ENCODE peak calls at places on chromosome 13, in ten cellular contexts. P is H1, W is breast epithelium, H is sigmoid colon, S is spleen, B is suprapubic skin, D is K562, J is GM12878, T is transverse colon, G is stomach. M is an unnamed sample.
A peak's percentile ranks its signal among the peaks of the same experiment; 100 is the strongest.

GRCh38 chr13:101576977-101577376 is 124.5 kb downstream of the ITGBL1 start:
- DNase-seq in W (no peak), D (no peak), P (no peak), H (no peak), B (no peak), T (no peak), J (no peak), S (no peak), G (no peak), M (no peak)

GRCh38 chr13:36038785-36039415 is 92.3 kb downstream of the DCLK1 start:
- DNase-seq in B (no peak), P (no peak), H (no peak), J (no peak), T (no peak), W (no peak), D (no peak), S (no peak), G (no peak), M (no peak)

GRCh38 chr13:51958217-51958547 is 53.1 kb downstream of the ATP7B start:
- DNase-seq in P (no peak), W (no peak), J (no peak), G (peak; percentile 76), H (no peak), T (peak; percentile 85), D (no peak), S (no peak), B (no peak), M (no peak)

GRCh38 chr13:91468301-91468700 is 69.9 kb downstream of the GPC5 start:
- DNase-seq in J (no peak), T (no peak), H (no peak), D (no peak), S (no peak), B (no peak), G (no peak), P (no peak), W (no peak), M (no peak)

GRCh38 chr13:100722517-100722916 is 47.9 kb upstream of the TMTC4 start:
- DNase-seq in W (no peak), T (no peak), B (no peak), H (no peak), G (no peak), P (no peak), D (no peak), S (no peak), J (no peak), M (no peak)

GRCh38 chr13:94073006-94073744 is 406.3 kb downstream of the DCT start:
- DNase-seq in G (no peak), H (no peak), T (no peak), B (no peak), P (no peak), W (no peak), D (no peak), J (no peak), S (no peak), M (no peak)

GRCh38 chr13:112968380-112968909 is 569 bp upstream of the MCF2L start:
- DNase-seq in H (peak; percentile 64), W (peak; percentile 69), P (no peak), G (peak; percentile 79), B (peak; percentile 76), J (no peak), T (peak; percentile 70), D (no peak), S (peak; percentile 87), M (no peak)

GRCh38 chr13:80551650-80552497 is 210.9 kb upstream of the SPRY2 start:
- DNase-seq in W (no peak), J (no peak), G (no peak), P (no peak), S (no peak), D (peak; percentile 10), H (no peak), T (no peak), B (no peak), M (no peak)

GRCh38 chr13:105918842-105919741 is 616.4 kb downstream of the EFNB2 start:
- DNase-seq in J (no peak), D (no peak), P (no peak), G (peak; percentile 54), H (no peak), B (no peak), W (no peak), S (no peak), T (peak; percentile 80), M (no peak)

GRCh38 chr13:70964124-70964523 is 855.9 kb upstream of the KLHL1 start:
- DNase-seq in B (no peak), H (no peak), G (no peak), T (no peak), P (no peak), D (no peak), J (no peak), W (no peak), S (no peak), M (no peak)

GRCh38 chr13:40193290-40194203 is 472.9 kb downstream of the FOXO1 start:
- DNase-seq in B (peak; percentile 73), D (no peak), P (no peak), G (no peak), S (no peak), W (no peak), H (peak; percentile 73), T (no peak), J (no peak), M (no peak)

GRCh38 chr13:35818577-35819165 is 312.5 kb downstream of the DCLK1 start:
- DNase-seq in S (no peak), W (no peak), H (no peak), D (peak; percentile 11), B (no peak), T (no peak), G (no peak), J (no peak), P (no peak), M (no peak)

GRCh38 chr13:102020611-102021216 is 381.1 kb downstream of the FGF14 start:
- DNase-seq in H (no peak), B (no peak), D (no peak), J (no peak), S (no peak), W (no peak), G (no peak), P (no peak), T (no peak), M (no peak)

GRCh38 chr13:77896536-77896935 is 22.1 kb downstream of the EDNRB start:
- DNase-seq in S (no peak), B (no peak), D (no peak), H (peak; percentile 63), P (no peak), W (no peak), J (no peak), G (no peak), T (no peak), M (no peak)

GRCh38 chr13:29402168-29402621 is 193.3 kb downstream of the SLC7A1 start:
- DNase-seq in S (no peak), W (no peak), J (no peak), B (no peak), P (no peak), T (no peak), D (no peak), H (no peak), G (no peak), M (no peak)

DNA sequence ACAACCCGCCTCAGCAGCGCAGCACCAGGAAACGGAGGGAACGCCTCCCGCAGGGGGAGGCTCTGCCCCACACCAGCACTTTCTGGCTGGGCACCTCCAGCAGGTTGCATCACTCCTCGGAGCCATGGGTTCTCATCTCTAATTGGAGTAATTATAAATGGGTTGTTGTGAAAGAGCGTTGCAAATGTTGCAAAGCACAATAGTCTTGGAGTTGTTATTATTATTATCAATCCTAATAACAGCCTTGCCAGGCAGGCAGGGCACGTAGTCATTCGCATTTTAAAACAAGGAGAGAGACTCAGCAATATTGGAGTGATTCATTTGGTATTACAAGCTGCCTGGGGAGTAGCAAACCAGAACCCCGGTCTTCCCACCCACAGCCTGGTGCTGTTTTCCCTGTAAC is 108.6 kb upstream of the GJB6 start:
- DNase-seq in W (no peak), J (no peak), D (no peak), S (no peak), P (no peak), G (no peak), B (peak; percentile 84), H (no peak), T (no peak), M (no peak)
- TF ChIP-seq POLR2AphosphoS5 in W (no peak), J (no peak), D (no peak), S (no peak), P (no peak), G (no peak), B (no peak), H (no peak), T (no peak), M (peak; percentile 56)

GRCh38 chr13:110912651-110913051 is 2.2 kb downstream of the ANKRD10 start:
- DNase-seq in H (no peak), G (no peak), P (no peak), T (no peak), B (no peak), W (no peak), J (no peak), S (peak; percentile 64), D (no peak), M (no peak)
- H3K4me3 ChIP-seq in H (peak overlapping the region; percentile 80), G (peak overlapping the region; percentile 95), P (peak overlapping the region; percentile 96), T (peak overlapping the region; percentile 96), B (peak overlapping the region; percentile 77), W (peak overlapping the region; percentile 99), J (peak overlapping the region; percentile 93), S (peak overlapping the region; percentile 89), D (peak overlapping the region; percentile 92), M (peak overlapping the region; percentile 77)

GRCh38 chr13:113970810-113971470 is 2.9 kb downstream of the C13orf46 start:
- DNase-seq in H (peak; percentile 86), T (peak; percentile 75), J (no peak), P (no peak), G (peak; percentile 91), D (no peak), S (peak; percentile 41), W (peak; percentile 81), B (peak; percentile 64), M (no peak)
- TF ChIP-seq POLR2A in H (no peak), T (no peak), J (no peak), P (no peak), G (no peak), D (no peak), S (no peak), W (no peak), B (no peak), M (no peak)

GRCh38 chr13:20272104-20272503 is 40.0 kb upstream of the GJB6 start:
- DNase-seq in B (no peak), J (no peak), W (no peak), S (no peak), D (no peak), G (no peak), H (no peak), P (no peak), T (no peak), M (no peak)

GRCh38 chr13:20270163-20270865 is 38.2 kb upstream of the GJB6 start:
- DNase-seq in B (no peak), J (no peak), T (no peak), D (no peak), H (no peak), S (no peak), P (no peak), W (no peak), G (no peak), M (no peak)

GRCh38 chr13:20272571-20273171 is 40.6 kb upstream of the GJB6 start:
- DNase-seq in B (no peak), H (no peak), T (no peak), J (no peak), S (no peak), G (no peak), P (no peak), W (no peak), D (no peak), M (no peak)

GRCh38 chr13:20271441-20271840 is 39.3 kb upstream of the GJB6 start:
- DNase-seq in H (no peak), D (no peak), T (no peak), G (no peak), J (no peak), B (no peak), S (no peak), W (no peak), P (no peak), M (no peak)

GRCh38 chr13:20274466-20274865 is 42.3 kb upstream of the GJB6 start:
- DNase-seq in H (no peak), P (no peak), B (no peak), J (no peak), W (no peak), S (no peak), G (no peak), T (no peak), D (no peak), M (no peak)
- TF ChIP-seq POLR2AphosphoS5 in H (no peak), P (no peak), B (no peak), J (no peak), W (no peak), S (no peak), G (no peak), T (no peak), D (no peak), M (no peak)

M was measured in vagina.